ENCODE peak calls at places on chromosomes 12 and 14, in eight cellular contexts. R is smooth muscle cell of the brain vasculature; L is mesenchymal stem cell; F is neural progenitor cell; V is NCI-H510A treated with DMSO at 0.1 percent for 48 hours; O is NCI-H1092 treated with DMSO at 0.1 percent for 48 hours; E is activated CD4-positive, alpha-beta T cell treated with anti-CD3 and anti-CD28 coated beads, Interleukin-2, amount 10 ng/mL, durations not matched to agents 7 days and 5 days; G is progenitor cell of endocrine pancreas. W is an unnamed sample.

GRCh38 chr12:14326699-14327098 is 38.8 kb upstream of the ATF7IP start:
- DNase-seq in E (no peak), G (no peak), O (no peak), R (no peak), F (no peak), L (peak), V (no peak), W (no peak)

GRCh38 chr12:93148412-93148811 is 219.3 kb upstream of the EEA1 start:
- DNase-seq in G (no peak), R (no peak), V (no peak), L (no peak), F (no peak), E (no peak), O (no peak), W (no peak)

GRCh38 chr12:113740699-113741098 is 225.4 kb downstream of the RBM19 start:
- DNase-seq in E (no peak), L (no peak), V (no peak), O (no peak), G (no peak), R (no peak), F (no peak), W (peak)

GRCh38 chr12:113220593-113221180 is 577 bp upstream of the TPCN1 start:
- DNase-seq in G (no peak), F (no peak), L (no peak), E (no peak), R (no peak), O (no peak), V (no peak), W (peak)

GRCh38 chr12:112111931-112112330 is 3.3 kb upstream of the NAA25 start:
- DNase-seq in R (no peak), L (no peak), V (no peak), G (no peak), O (no peak), E (no peak), F (no peak), W (no peak)

GRCh38 chr12:23952071-23952470 is 2.6 kb upstream of the SOX5 start:
- DNase-seq in R (no peak), E (no peak), G (no peak), L (no peak), F (no peak), V (no peak), O (no peak), W (no peak)

GRCh38 chr12:109625131-109625559 is 51.6 kb downstream of the MVK start:
- DNase-seq in E (no peak), R (no peak), O (no peak), V (no peak), G (no peak), L (peak), F (no peak), W (no peak)

GRCh38 chr12:117030187-117030896 is 68.9 kb downstream of the TESC start:
- DNase-seq in R (no peak), V (no peak), L (no peak), O (no peak), G (no peak), E (no peak), F (no peak), W (no peak)

GRCh38 chr12:51846911-51847829 is 1.3 kb downstream of the FIGNL2 start:
- DNase-seq in F (peak), E (peak), R (no peak), L (peak), G (peak), V (no peak), O (no peak), W (no peak)

GRCh38 chr12:132117558-132117875 is 26.6 kb downstream of the DDX51 start:
- DNase-seq in E (no peak), V (no peak), L (peak), O (no peak), R (no peak), G (no peak), F (no peak), W (peak)

GRCh38 chr14:103057028-103057371 is 349 bp downstream of the CDC42BPB start:
- DNase-seq in R (no peak), O (no peak), V (no peak), G (no peak), L (peak), F (no peak), E (no peak), W (no peak)

GRCh38 chr12:119835068-119835467 is 42.1 kb downstream of the CIT start:
- DNase-seq in L (peak), V (no peak), O (no peak), R (no peak), E (no peak), F (peak), G (no peak), W (no peak)

GRCh38 chr12:122726056-122726558 is 4.5 kb downstream of the HCAR1 start:
- DNase-seq in O (no peak), V (no peak), G (no peak), L (no peak), E (no peak), F (no peak), R (no peak), W (no peak)

GRCh38 chr12:116881325-116881866 is at the start of gene HRK:
- DNase-seq in O (peak), G (peak), F (no peak), R (no peak), L (no peak), E (no peak), V (peak), W (no peak)

GRCh38 chr12:67650528-67651379 is 2.2 kb downstream of the DYRK2 start:
- DNase-seq in O (no peak), V (peak), R (no peak), L (no peak), F (no peak), G (no peak), E (peak), W (peak)

GRCh38 chr12:65881965-65882413 is 57.7 kb downstream of the HMGA2 start:
- DNase-seq in V (no peak), R (no peak), E (no peak), L (no peak), F (peak), G (no peak), O (no peak), W (peak)

GRCh38 chr12:94023879-94024278 is 124.5 kb upstream of the PLXNC1 start:
- DNase-seq in R (no peak), L (no peak), O (no peak), G (no peak), V (no peak), E (no peak), F (no peak), W (no peak)

GRCh38 chr12:55925870-55926737 is 1.6 kb downstream of the PYM1 start:
- DNase-seq in F (no peak), O (no peak), E (no peak), R (no peak), G (no peak), V (no peak), L (no peak), W (no peak)

W was measured in erythroblast.